ENCODE peak calls at places on chromosomes 5 and 9, in eight cellular contexts. R, I, G, Z, N, S, Q and P are unnamed samples.
A peak's percentile ranks its signal among the peaks of the same experiment; 100 is the strongest.

GRCh38 chr5:80569961-80570786 is at the start of gene ANKRD34B:
- DNase-seq in G (peak; percentile 41), R (peak; percentile 29), S (no peak), Z (no peak), I (no peak), N (peak; percentile 67), Q (no peak), P (no peak)

GRCh38 chr9:114629563-114630090 is 18.5 kb downstream of the TMEM268 start:
- DNase-seq in Q (no peak), N (no peak), G (no peak), Z (no peak), S (no peak), I (no peak), R (no peak), P (no peak)

GRCh38 chr9:122307036-122307435 is 42.4 kb downstream of the MRRF start:
- DNase-seq in N (no peak), S (no peak), G (no peak), Z (no peak), R (no peak), I (no peak), Q (no peak), P (no peak)

GRCh38 chr5:61563401-61563800 is 231.3 kb downstream of the ZSWIM6 start:
- DNase-seq in Z (no peak), Q (no peak), I (no peak), S (no peak), G (no peak), N (no peak), R (no peak), P (no peak)

GRCh38 chr5:180591249-180591887 is at the start of gene SCGB3A1:
- DNase-seq in S (no peak), I (no peak), Z (no peak), G (no peak), R (no peak), Q (no peak), N (peak; percentile 35), P (no peak)

GRCh38 chr9:123350590-123351310 is 5.2 kb upstream of the CRB2 start:
- DNase-seq in N (no peak), Z (no peak), G (peak; percentile 48), R (no peak), Q (no peak), I (no peak), S (no peak), P (no peak)

GRCh38 chr5:177453852-177454396 is 7.3 kb downstream of the PRR7 start:
- DNase-seq in S (no peak), I (no peak), G (no peak), R (no peak), Q (no peak), Z (no peak), N (peak; percentile 57), P (no peak)

GRCh38 chr5:123720955-123721354 is 209.0 kb downstream of the CSNK1G3 start:
- DNase-seq in I (no peak), Z (no peak), G (no peak), Q (no peak), N (no peak), R (no peak), S (no peak), P (no peak)

GRCh38 chr9:122904466-122904822 is 715 bp downstream of the RC3H2 start:
- DNase-seq in S (peak; percentile 3), I (no peak), N (peak; percentile 52), R (peak; percentile 31), G (peak; percentile 58), Z (no peak), Q (peak; percentile 20), P (no peak)

GRCh38 chr5:100616291-100616690 is 81.1 kb downstream of the FAM174A start:
- DNase-seq in Z (no peak), S (no peak), I (no peak), N (no peak), G (no peak), Q (no peak), R (no peak), P (no peak)

GRCh38 chr5:96935556-96936430 is at the start of gene LNPEP:
- DNase-seq in G (peak; percentile 96), Q (peak; percentile 91), I (peak; percentile 92), Z (peak; percentile 94), R (peak; percentile 73), S (peak; percentile 92), N (peak; percentile 95), P (peak; percentile 96)

GRCh38 chr5:153617190-153617589 is 126.7 kb downstream of the GRIA1 start:
- DNase-seq in I (no peak), N (no peak), R (no peak), Z (no peak), Q (no peak), S (no peak), G (no peak), P (no peak)

GRCh38 chr9:27950382-27950781 is 377.1 kb upstream of the C9orf72 start:
- DNase-seq in Z (no peak), S (no peak), G (no peak), N (no peak), Q (no peak), R (no peak), I (no peak), P (no peak)